ENCODE peak calls at places on chromosomes 13 and 19, in seven cellular contexts. N is Calu3; J is MCF 10A; W is astrocyte of the spinal cord; A is stimulated activated effector memory CD8-positive, alpha-beta T cell treated with anti-CD3 and anti-CD28 coated beads, Interleukin-12 subunit alpha, Interleukin-12 subunit beta, amount 100 ng/mL, for 72 hours; B is naive thymus-derived CD4-positive, alpha-beta T cell; D is GF-D8. R is an unnamed sample.

GRCh38 chr13:110340812-110341444 is 33.8 kb downstream of the COL4A2 start:
- DNase-seq in N (no peak), J (no peak), W (peak; percentile 80), A (peak; percentile 50), B (no peak), D (no peak), R (peak; percentile 45)

GRCh38 chr13:20570540-20570939 is 3.6 kb downstream of the IFT88 start:
- DNase-seq in N (no peak), J (no peak), W (no peak), A (no peak), B (no peak), D (no peak), R (peak; percentile 13)

GRCh38 chr19:28468701-28469459 is 744.1 kb downstream of the UQCRFS1 start:
- DNase-seq in N (peak; percentile 73), J (no peak), W (peak; percentile 39), A (no peak), B (no peak), D (peak; percentile 77), R (no peak)

GRCh38 chr19:4575978-4576933 is 16.8 kb upstream of the SEMA6B start:
- DNase-seq in N (peak; percentile 72), J (peak; percentile 71), W (peak; percentile 38), A (peak; percentile 89), B (peak; percentile 56), D (no peak), R (peak; percentile 25)

GRCh38 chr19:30106417-30107095 is 164.5 kb downstream of the URI1 start:
- DNase-seq in N (no peak), J (no peak), W (no peak), A (no peak), B (no peak), D (no peak), R (no peak)

GRCh38 chr19:1315470-1316166 is 29.9 kb downstream of the EFNA2 start:
- DNase-seq in N (peak; percentile 67), J (peak; percentile 56), W (peak; percentile 33), A (no peak), B (no peak), D (peak; percentile 9), R (no peak)

GRCh38 chr19:17542793-17543582 is 12.5 kb upstream of the COLGALT1 start:
- DNase-seq in N (no peak), J (no peak), W (no peak), A (no peak), B (no peak), D (no peak), R (no peak)

GRCh38 chr19:49746206-49746958 is 16.7 kb downstream of the TSKS start:
- DNase-seq in N (no peak), J (no peak), W (peak; percentile 75), A (peak; percentile 66), B (no peak), D (no peak), R (no peak)

GRCh38 chr13:68170961-68171360 is 940.8 kb upstream of the PCDH9 start:
- DNase-seq in N (no peak), J (no peak), W (no peak), A (no peak), B (no peak), D (no peak), R (no peak)

GRCh38 chr13:21673592-21674270 is 2.9 kb downstream of the FGF9 start:
- DNase-seq in N (peak; percentile 36), J (peak; percentile 38), W (no peak), A (peak; percentile 67), B (peak; percentile 38), D (no peak), R (no peak)

GRCh38 chr19:56837892-56838679 is 2.4 kb downstream of the PEG3 start:
- DNase-seq in N (no peak), J (no peak), W (peak; percentile 4), A (no peak), B (no peak), D (peak; percentile 8), R (no peak)

GRCh38 chr19:58554494-58555368 is at the start of gene CHMP2A:
- DNase-seq in N (peak; percentile 99), J (peak; percentile 97), W (peak; percentile 98), A (peak; percentile 99), B (peak; percentile 94), D (no peak), R (peak; percentile 97)

R was measured in HFFc6.